ENCODE peak calls at places on chromosomes 7 and 10, in five cellular contexts. One of them, this sample, is unnamed. For H3K4me1, the result is how much of the 10 kb centered on the place peaks cover.

GRCh38 chr7:1716263-1717094 is 46.4 kb downstream of the ELFN1 start:
- DNase-seq in suprapubic skin: no peak
- DNase-seq in vagina: no peak
- DNase-seq in K562: peak
- DNase-seq in stomach: no peak
- DNase-seq in this sample: no peak

GRCh38 chr7:24463474-24463873 is 109.8 kb upstream of the PALS2 start:
- DNase-seq in stomach: no peak
- DNase-seq in K562: no peak
- DNase-seq in vagina: no peak
- DNase-seq in suprapubic skin: no peak
- DNase-seq in this sample: no peak

GRCh38 chr7:18995811-18996400 is 121.5 kb downstream of the TWIST1 start:
- DNase-seq in vagina: no peak
- DNase-seq in stomach: no peak
- DNase-seq in K562: no peak
- DNase-seq in suprapubic skin: no peak
- DNase-seq in this sample: no peak

GRCh38 chr10:102580230-102580629 is 64.0 kb upstream of the TRIM8 start:
- DNase-seq in K562: no peak
- DNase-seq in suprapubic skin: no peak
- DNase-seq in stomach: no peak
- DNase-seq in vagina: no peak
- DNase-seq in this sample: no peak

GRCh38 chr7:98562336-98563182 is 54.5 kb upstream of the NPTX2 start:
- DNase-seq in stomach: no peak
- DNase-seq in suprapubic skin: no peak
- DNase-seq in vagina: no peak
- DNase-seq in K562: no peak
- DNase-seq in this sample: no peak

GRCh38 chr7:20172736-20173334 is 44.3 kb downstream of the MACC1 start:
- DNase-seq in vagina: no peak
- DNase-seq in K562: peak
- DNase-seq in stomach: peak
- DNase-seq in suprapubic skin: no peak
- DNase-seq in this sample: peak

GRCh38 chr7:135168001-135168400 is 2.5 kb downstream of the CYREN start:
- DNase-seq in vagina: no peak
- DNase-seq in stomach: no peak
- DNase-seq in K562: peak
- DNase-seq in suprapubic skin: no peak
- DNase-seq in this sample: no peak

GRCh38 chr7:135536160-135536559 is 21.6 kb upstream of the NUP205 start:
- DNase-seq in vagina: no peak
- DNase-seq in suprapubic skin: no peak
- DNase-seq in stomach: no peak
- DNase-seq in K562: no peak
- DNase-seq in this sample: no peak

GRCh38 chr10:62335326-62335725 is 38.8 kb upstream of the ZNF365 start:
- DNase-seq in vagina: no peak
- DNase-seq in K562: no peak
- DNase-seq in suprapubic skin: no peak
- DNase-seq in stomach: no peak
- DNase-seq in this sample: no peak

GRCh38 chr7:106774768-106775551 is 90.1 kb upstream of the PIK3CG start:
- DNase-seq in vagina: no peak
- DNase-seq in suprapubic skin: no peak
- DNase-seq in K562: peak
- DNase-seq in stomach: no peak
- DNase-seq in this sample: no peak

GRCh38 chr7:20642171-20642570 is 26.7 kb downstream of the ABCB5 start:
- DNase-seq in suprapubic skin: no peak
- DNase-seq in vagina: no peak
- DNase-seq in K562: no peak
- DNase-seq in stomach: no peak
- DNase-seq in this sample: no peak

GRCh38 chr7:99557196-99557607 is 1.2 kb upstream of the ZNF655 start:
- DNase-seq in vagina: no peak
- DNase-seq in stomach: no peak
- DNase-seq in K562: peak
- DNase-seq in suprapubic skin: no peak
- DNase-seq in this sample: no peak

GRCh38 chr7:143362126-143362961 is at the start of gene FAM131B:
- DNase-seq in suprapubic skin: no peak
- DNase-seq in stomach: no peak
- DNase-seq in K562: peak
- DNase-seq in vagina: no peak
- DNase-seq in this sample: no peak

GRCh38 chr7:92881091-92881485 is 44.7 kb upstream of the CDK6 start:
- DNase-seq in stomach: no peak
- DNase-seq in K562: no peak
- DNase-seq in vagina: no peak
- DNase-seq in suprapubic skin: no peak
- DNase-seq in this sample: no peak

GRCh38 chr7:148747274-148747673 is 48.6 kb downstream of the CUL1 start:
- DNase-seq in K562: peak
- DNase-seq in stomach: no peak
- DNase-seq in vagina: no peak
- DNase-seq in suprapubic skin: no peak
- DNase-seq in this sample: no peak

GRCh38 chr7:75567948-75568595 is 76.0 kb downstream of the SPDYE5 start:
- DNase-seq in K562: no peak
- DNase-seq in suprapubic skin: no peak
- DNase-seq in vagina: no peak
- DNase-seq in stomach: no peak
- DNase-seq in this sample: no peak

GRCh38 chr7:2042650-2043049 is 190.1 kb downstream of the MAD1L1 start:
- DNase-seq in suprapubic skin: peak
- DNase-seq in stomach: no peak
- DNase-seq in K562: no peak
- DNase-seq in vagina: no peak
- DNase-seq in this sample: no peak

GRCh38 chr10:103564799-103565365 is 71.4 kb downstream of the NEURL1 start:
- DNase-seq in vagina: no peak
- DNase-seq in K562: peak
- DNase-seq in suprapubic skin: no peak
- DNase-seq in stomach: no peak
- DNase-seq in this sample: no peak

GRCh38 chr7:18610331-18610948 is 114.9 kb downstream of the HDAC9 start:
- DNase-seq in K562: no peak
- DNase-seq in stomach: no peak
- DNase-seq in suprapubic skin: no peak
- DNase-seq in vagina: no peak
- DNase-seq in this sample: peak

GRCh38 chr7:144835166-144835611 is 664 bp downstream of the TPK1 start:
- DNase-seq in suprapubic skin: peak
- DNase-seq in K562: peak
- DNase-seq in stomach: peak
- DNase-seq in vagina: no peak
- DNase-seq in this sample: peak

GRCh38 chr7:157276731-157277562 is 59.9 kb upstream of the DNAJB6 start:
- DNase-seq in suprapubic skin: peak
- DNase-seq in K562: no peak
- DNase-seq in stomach: no peak
- DNase-seq in vagina: no peak
- DNase-seq in this sample: no peak

GRCh38 chr10:94351089-94351488 is 11.7 kb downstream of the NOC3L start:
- DNase-seq in vagina: no peak
- DNase-seq in stomach: no peak
- DNase-seq in suprapubic skin: no peak
- DNase-seq in K562: no peak
- DNase-seq in this sample: no peak

GRCh38 chr7:45026984-45027773 is 27.2 kb downstream of the CCM2 start:
- DNase-seq in vagina: no peak
- DNase-seq in K562: no peak
- DNase-seq in suprapubic skin: no peak
- DNase-seq in stomach: no peak
- DNase-seq in this sample: no peak

GRCh38 chr7:70030745-70031144 is 432.5 kb downstream of the AUTS2 start:
- DNase-seq in suprapubic skin: no peak
- DNase-seq in K562: no peak
- DNase-seq in stomach: no peak
- DNase-seq in vagina: no peak
- DNase-seq in this sample: no peak

GRCh38 chr10:119208553-119208940 is 1.2 kb downstream of the GRK5 start:
- DNase-seq in K562: no peak
- DNase-seq in vagina: no peak
- DNase-seq in stomach: no peak
- DNase-seq in suprapubic skin: no peak
- DNase-seq in this sample: no peak

GRCh38 chr10:120940299-120940900 is 89.2 kb downstream of the WDR11 start:
- DNase-seq in vagina: no peak
- DNase-seq in K562: no peak
- DNase-seq in stomach: no peak
- DNase-seq in suprapubic skin: no peak
- DNase-seq in this sample: no peak

GRCh38 chr10:3538850-3539531 is 246.0 kb downstream of the KLF6 start:
- DNase-seq in stomach: peak
- DNase-seq in suprapubic skin: no peak
- DNase-seq in vagina: no peak
- DNase-seq in K562: no peak
- DNase-seq in this sample: no peak

DNA sequence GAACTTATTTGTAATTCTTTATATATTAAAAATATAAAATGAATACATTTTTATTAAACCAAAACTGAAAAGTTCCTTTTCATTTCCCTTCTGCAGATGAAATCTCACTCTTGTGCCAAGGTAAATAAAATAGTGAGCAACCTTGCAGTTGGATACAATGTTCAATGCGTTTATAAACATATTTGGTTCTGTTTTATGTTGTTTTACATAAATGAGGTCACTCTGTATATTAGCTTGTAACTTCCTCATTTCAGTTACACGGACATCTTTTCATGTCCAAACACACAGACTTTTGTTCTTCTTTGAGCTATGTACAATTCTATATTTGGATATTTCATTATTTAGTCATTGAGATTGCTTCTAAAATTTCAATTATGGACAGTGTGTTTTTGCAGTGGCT is 107.7 kb downstream of the BBS9 start:
- DNase-seq in K562: no peak
- DNase-seq in vagina: no peak
- DNase-seq in suprapubic skin: no peak
- DNase-seq in stomach: no peak
- DNase-seq in this sample: no peak
- H3K4me1 ChIP-seq in K562: under half
- H3K4me1 ChIP-seq in vagina: under half
- H3K4me1 ChIP-seq in suprapubic skin: under half
- H3K4me1 ChIP-seq in stomach: under half
- H3K4me1 ChIP-seq in this sample: under half

DNA sequence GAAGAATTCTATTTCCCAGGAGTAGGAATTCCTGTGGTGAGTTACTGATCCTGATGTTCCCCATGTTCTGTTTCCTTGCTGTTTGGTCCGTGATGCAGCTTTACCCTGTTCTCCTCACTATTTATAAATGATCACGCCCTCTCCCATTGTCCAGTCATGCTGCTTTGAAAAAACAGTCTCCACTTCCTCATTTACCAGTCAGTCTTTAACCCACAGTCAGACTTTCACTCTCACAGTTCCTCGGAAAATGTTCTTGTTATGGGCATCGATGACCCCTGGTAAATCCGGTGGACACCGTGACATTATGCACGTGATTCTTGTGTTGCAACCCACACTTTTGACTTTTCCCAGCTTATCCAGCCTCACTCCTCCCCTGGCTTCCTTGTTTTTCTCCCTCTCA is 14.4 kb downstream of the SCIN start:
- DNase-seq in vagina: no peak
- DNase-seq in suprapubic skin: no peak
- DNase-seq in K562: no peak
- DNase-seq in stomach: no peak
- DNase-seq in this sample: no peak
- TF ChIP-seq POLR2AphosphoS5 in vagina: no peak
- TF ChIP-seq POLR2AphosphoS5 in suprapubic skin: no peak
- TF ChIP-seq POLR2AphosphoS5 in K562: no peak
- TF ChIP-seq POLR2AphosphoS5 in stomach: peak
- TF ChIP-seq POLR2AphosphoS5 in this sample: no peak

GRCh38 chr10:75407296-75407715 is 5.7 kb upstream of the ZNF503 start:
- DNase-seq in K562: no peak
- DNase-seq in suprapubic skin: no peak
- DNase-seq in stomach: peak
- DNase-seq in vagina: no peak
- DNase-seq in this sample: no peak

GRCh38 chr10:75406158-75407065 is 4.8 kb upstream of the ZNF503 start:
- DNase-seq in stomach: peak
- DNase-seq in suprapubic skin: no peak
- DNase-seq in vagina: no peak
- DNase-seq in K562: no peak
- DNase-seq in this sample: no peak

GRCh38 chr10:75404335-75405200 is 3.0 kb upstream of the ZNF503 start:
- DNase-seq in suprapubic skin: no peak
- DNase-seq in vagina: no peak
- DNase-seq in stomach: peak
- DNase-seq in K562: no peak
- DNase-seq in this sample: no peak

GRCh38 chr10:75404023-75404334 is 2.4 kb upstream of the ZNF503 start:
- DNase-seq in vagina: no peak
- DNase-seq in suprapubic skin: no peak
- DNase-seq in stomach: no peak
- DNase-seq in K562: no peak
- DNase-seq in this sample: no peak

DNA sequence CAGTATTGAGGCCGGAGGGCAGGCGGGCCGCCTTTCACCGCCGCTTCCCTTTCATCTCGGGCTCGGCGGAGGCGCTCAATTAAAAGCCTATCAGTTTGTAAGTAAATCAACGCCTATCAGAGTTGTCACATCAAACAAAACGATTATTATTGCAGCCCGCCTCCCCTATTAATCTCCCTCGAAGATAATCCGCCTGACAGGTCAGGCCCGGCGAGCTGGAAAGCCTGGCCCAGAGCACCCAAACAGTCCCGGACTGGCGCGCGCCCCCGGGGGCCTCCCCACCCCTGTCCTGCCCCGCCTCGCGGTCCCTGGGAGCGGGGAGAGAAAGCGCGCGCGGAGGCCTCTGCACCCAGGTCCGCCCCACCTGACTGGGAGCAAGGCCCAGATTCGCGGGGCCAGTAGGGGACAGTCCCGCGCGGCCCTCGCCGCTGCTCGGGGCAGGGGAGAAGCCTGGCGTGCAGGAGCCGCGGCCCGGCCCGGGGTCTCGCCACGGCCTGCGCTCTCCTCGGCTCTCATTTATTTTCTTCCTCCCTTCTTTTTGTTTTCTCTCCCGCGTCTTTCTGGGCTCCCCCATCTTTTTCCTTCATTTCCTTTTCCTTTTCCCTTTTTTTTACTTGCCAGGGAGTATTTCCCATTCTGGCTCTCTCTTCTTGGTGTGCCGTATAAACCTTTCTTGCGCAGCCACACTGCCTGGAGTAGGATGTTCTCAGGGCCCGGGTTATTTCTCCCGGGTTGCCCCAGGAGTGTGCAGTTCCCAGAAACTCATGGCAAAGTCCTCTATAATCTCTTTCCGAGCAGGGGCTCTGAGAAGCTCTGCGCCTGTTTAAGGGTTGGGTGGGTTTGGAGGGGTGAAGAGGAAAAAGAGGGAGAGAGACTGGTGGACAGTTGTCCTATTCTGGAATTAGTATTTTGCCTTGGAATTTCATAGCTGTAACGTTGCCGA is 3.9 kb upstream of the ZNF503 start:
- DNase-seq in suprapubic skin: no peak
- DNase-seq in vagina: no peak
- DNase-seq in stomach: peak
- DNase-seq in K562: no peak
- DNase-seq in this sample: no peak
- H3K4me1 ChIP-seq in suprapubic skin: half or more
- H3K4me1 ChIP-seq in vagina: half or more
- H3K4me1 ChIP-seq in stomach: half or more
- H3K4me1 ChIP-seq in K562: half or more
- H3K4me1 ChIP-seq in this sample: under half

GRCh38 chr10:98357208-98357836 is 57.7 kb downstream of the PYROXD2 start:
- DNase-seq in vagina: no peak
- DNase-seq in suprapubic skin: no peak
- DNase-seq in stomach: no peak
- DNase-seq in K562: no peak
- DNase-seq in this sample: no peak
- TF ChIP-seq POLR2AphosphoS5 in vagina: no peak
- TF ChIP-seq POLR2AphosphoS5 in suprapubic skin: no peak
- TF ChIP-seq POLR2AphosphoS5 in stomach: no peak
- TF ChIP-seq POLR2AphosphoS5 in K562: no peak
- TF ChIP-seq POLR2AphosphoS5 in this sample: no peak